ENCODE peak calls at places on chromosomes 4 and X, in four cellular contexts. One of them, this sample, is unnamed.

GRCh38 chr4:112766422-112766821 is 129.5 kb downstream of the LARP7 start:
- DNase-seq in hypothalamus: no peak
- DNase-seq in brain microvascular endothelial cell: peak; percentile 42
- DNase-seq in NCI-H2171 treated with DMSO at 0.1 percent for 48 hours: no peak
- DNase-seq in this sample: peak; percentile 41

GRCh38 chr4:85952982-85953650 is 406.7 kb downstream of the MAPK10 start:
- DNase-seq in hypothalamus: no peak
- DNase-seq in NCI-H2171 treated with DMSO at 0.1 percent for 48 hours: no peak
- DNase-seq in brain microvascular endothelial cell: no peak
- DNase-seq in this sample: peak; percentile 20

GRCh38 chrX:72308566-72309296 is 3.0 kb upstream of the CITED1 start:
- DNase-seq in brain microvascular endothelial cell: peak; percentile 63
- DNase-seq in NCI-H2171 treated with DMSO at 0.1 percent for 48 hours: peak; percentile 81
- DNase-seq in hypothalamus: peak; percentile 17
- DNase-seq in this sample: peak; percentile 68

GRCh38 chr4:48931459-48931858 is 24.9 kb upstream of the OCIAD2 start:
- DNase-seq in hypothalamus: no peak
- DNase-seq in NCI-H2171 treated with DMSO at 0.1 percent for 48 hours: no peak
- DNase-seq in brain microvascular endothelial cell: no peak
- DNase-seq in this sample: no peak

GRCh38 chr4:123449362-123449761 is 52.8 kb downstream of the SPRY1 start:
- DNase-seq in NCI-H2171 treated with DMSO at 0.1 percent for 48 hours: no peak
- DNase-seq in brain microvascular endothelial cell: no peak
- DNase-seq in hypothalamus: no peak
- DNase-seq in this sample: no peak

GRCh38 chr4:133513891-133514290 is 364.8 kb downstream of the PCDH10 start:
- DNase-seq in brain microvascular endothelial cell: peak; percentile 4
- DNase-seq in hypothalamus: no peak
- DNase-seq in NCI-H2171 treated with DMSO at 0.1 percent for 48 hours: no peak
- DNase-seq in this sample: peak; percentile 26

GRCh38 chrX:145817666-145818521 is at the start of gene SLITRK2:
- DNase-seq in brain microvascular endothelial cell: no peak
- DNase-seq in hypothalamus: peak; percentile 34
- DNase-seq in NCI-H2171 treated with DMSO at 0.1 percent for 48 hours: no peak
- DNase-seq in this sample: no peak

GRCh38 chrX:47900833-47901232 is 64.1 kb downstream of the ZNF81 start:
- DNase-seq in brain microvascular endothelial cell: no peak
- DNase-seq in NCI-H2171 treated with DMSO at 0.1 percent for 48 hours: no peak
- DNase-seq in hypothalamus: no peak
- DNase-seq in this sample: no peak

GRCh38 chr4:138007572-138007971 is 234.6 kb downstream of the SLC7A11 start:
- DNase-seq in NCI-H2171 treated with DMSO at 0.1 percent for 48 hours: no peak
- DNase-seq in brain microvascular endothelial cell: no peak
- DNase-seq in hypothalamus: no peak
- DNase-seq in this sample: peak; percentile 15

GRCh38 chrX:110512341-110512740 is 153.7 kb downstream of the RTL9 start:
- DNase-seq in NCI-H2171 treated with DMSO at 0.1 percent for 48 hours: no peak
- DNase-seq in hypothalamus: no peak
- DNase-seq in brain microvascular endothelial cell: no peak
- DNase-seq in this sample: no peak

GRCh38 chr4:73129319-73129718 is 59.8 kb upstream of the COX18 start:
- DNase-seq in brain microvascular endothelial cell: no peak
- DNase-seq in hypothalamus: no peak
- DNase-seq in NCI-H2171 treated with DMSO at 0.1 percent for 48 hours: no peak
- DNase-seq in this sample: no peak

This sample was measured in fibroblast of pulmonary artery.